ENCODE peak calls at places on chromosomes 5 and 9, in six cellular contexts. One of them, this sample, is unnamed.

GRCh38 chr5:146993876-146994530 is 115.4 kb upstream of the PPP2R2B start:
- DNase-seq in astrocyte of the spinal cord: peak
- DNase-seq in AG09309: no peak
- DNase-seq in endothelial cell: no peak
- DNase-seq in hepatocyte: no peak
- DNase-seq in CD8-positive, alpha-beta T cell: no peak
- DNase-seq in this sample: no peak

GRCh38 chr5:87885727-87886126 is 382.9 kb downstream of the TMEM161B start:
- DNase-seq in astrocyte of the spinal cord: peak
- DNase-seq in AG09309: no peak
- DNase-seq in endothelial cell: no peak
- DNase-seq in hepatocyte: no peak
- DNase-seq in CD8-positive, alpha-beta T cell: no peak
- DNase-seq in this sample: no peak

GRCh38 chr9:130663258-130664171 is 879 bp upstream of the PRDM12 start:
- DNase-seq in astrocyte of the spinal cord: no peak
- DNase-seq in AG09309: no peak
- DNase-seq in endothelial cell: no peak
- DNase-seq in hepatocyte: no peak
- DNase-seq in CD8-positive, alpha-beta T cell: no peak
- DNase-seq in this sample: no peak

GRCh38 chr5:174876-175465 is 16.3 kb upstream of the LRRC14B start:
- DNase-seq in astrocyte of the spinal cord: no peak
- DNase-seq in AG09309: no peak
- DNase-seq in endothelial cell: no peak
- DNase-seq in hepatocyte: no peak
- DNase-seq in CD8-positive, alpha-beta T cell: no peak
- DNase-seq in this sample: no peak

GRCh38 chr9:35603506-35603985 is 1.5 kb upstream of the TESK1 start:
- DNase-seq in astrocyte of the spinal cord: no peak
- DNase-seq in AG09309: peak
- DNase-seq in endothelial cell: no peak
- DNase-seq in hepatocyte: peak
- DNase-seq in CD8-positive, alpha-beta T cell: no peak
- DNase-seq in this sample: no peak

GRCh38 chr5:87246046-87246445 is 21.6 kb upstream of the RASA1 start:
- DNase-seq in astrocyte of the spinal cord: no peak
- DNase-seq in AG09309: no peak
- DNase-seq in endothelial cell: no peak
- DNase-seq in hepatocyte: no peak
- DNase-seq in CD8-positive, alpha-beta T cell: no peak
- DNase-seq in this sample: no peak

GRCh38 chr5:116475232-116475828 is 99.3 kb downstream of the SEMA6A start:
- DNase-seq in astrocyte of the spinal cord: no peak
- DNase-seq in AG09309: no peak
- DNase-seq in endothelial cell: no peak
- DNase-seq in hepatocyte: no peak
- DNase-seq in CD8-positive, alpha-beta T cell: no peak
- DNase-seq in this sample: peak

GRCh38 chr9:130319300-130319699 is 53.7 kb downstream of the HMCN2 start:
- DNase-seq in astrocyte of the spinal cord: no peak
- DNase-seq in AG09309: no peak
- DNase-seq in endothelial cell: no peak
- DNase-seq in hepatocyte: no peak
- DNase-seq in CD8-positive, alpha-beta T cell: no peak
- DNase-seq in this sample: no peak

GRCh38 chr9:109856785-109857184 is 76.8 kb downstream of the PALM2AKAP2 start:
- DNase-seq in astrocyte of the spinal cord: no peak
- DNase-seq in AG09309: no peak
- DNase-seq in endothelial cell: no peak
- DNase-seq in hepatocyte: no peak
- DNase-seq in CD8-positive, alpha-beta T cell: no peak
- DNase-seq in this sample: no peak

GRCh38 chr5:172113036-172113435 is 75.0 kb downstream of the STK10 start:
- DNase-seq in astrocyte of the spinal cord: peak
- DNase-seq in AG09309: no peak
- DNase-seq in endothelial cell: no peak
- DNase-seq in hepatocyte: no peak
- DNase-seq in CD8-positive, alpha-beta T cell: peak
- DNase-seq in this sample: no peak

GRCh38 chr9:130588416-130588815 is 9.0 kb downstream of the FUBP3 start:
- DNase-seq in astrocyte of the spinal cord: no peak
- DNase-seq in AG09309: no peak
- DNase-seq in endothelial cell: no peak
- DNase-seq in hepatocyte: no peak
- DNase-seq in CD8-positive, alpha-beta T cell: no peak
- DNase-seq in this sample: no peak

GRCh38 chr5:83718195-83718825 is 2.3 kb downstream of the HAPLN1 start:
- DNase-seq in astrocyte of the spinal cord: peak
- DNase-seq in AG09309: peak
- DNase-seq in endothelial cell: peak
- DNase-seq in hepatocyte: peak
- DNase-seq in CD8-positive, alpha-beta T cell: no peak
- DNase-seq in this sample: peak

GRCh38 chr9:95508242-95508967 is 8.4 kb downstream of the PTCH1 start:
- DNase-seq in astrocyte of the spinal cord: no peak
- DNase-seq in AG09309: no peak
- DNase-seq in endothelial cell: peak
- DNase-seq in hepatocyte: peak
- DNase-seq in CD8-positive, alpha-beta T cell: no peak
- DNase-seq in this sample: peak

GRCh38 chr5:145680169-145680568 is 155.0 kb downstream of the PRELID2 start:
- DNase-seq in astrocyte of the spinal cord: no peak
- DNase-seq in AG09309: no peak
- DNase-seq in endothelial cell: no peak
- DNase-seq in hepatocyte: no peak
- DNase-seq in CD8-positive, alpha-beta T cell: no peak
- DNase-seq in this sample: no peak

GRCh38 chr5:14659821-14660607 is 4.5 kb upstream of the OTULIN start:
- DNase-seq in astrocyte of the spinal cord: peak
- DNase-seq in AG09309: peak
- DNase-seq in endothelial cell: no peak
- DNase-seq in hepatocyte: no peak
- DNase-seq in CD8-positive, alpha-beta T cell: no peak
- DNase-seq in this sample: no peak

GRCh38 chr5:110478899-110479298 is 247.6 kb downstream of the TMEM232 start:
- DNase-seq in astrocyte of the spinal cord: peak
- DNase-seq in AG09309: peak
- DNase-seq in endothelial cell: no peak
- DNase-seq in hepatocyte: no peak
- DNase-seq in CD8-positive, alpha-beta T cell: no peak
- DNase-seq in this sample: no peak

GRCh38 chr5:80935811-80936385 is 24.3 kb upstream of the RASGRF2 start:
- DNase-seq in astrocyte of the spinal cord: no peak
- DNase-seq in AG09309: no peak
- DNase-seq in endothelial cell: no peak
- DNase-seq in hepatocyte: no peak
- DNase-seq in CD8-positive, alpha-beta T cell: no peak
- DNase-seq in this sample: peak

GRCh38 chr9:70502690-70503089 is 88.2 kb upstream of the KLF9 start:
- DNase-seq in astrocyte of the spinal cord: no peak
- DNase-seq in AG09309: no peak
- DNase-seq in endothelial cell: no peak
- DNase-seq in hepatocyte: no peak
- DNase-seq in CD8-positive, alpha-beta T cell: no peak
- DNase-seq in this sample: no peak

GRCh38 chr5:76221311-76221710 is 138.1 kb downstream of the SV2C start:
- DNase-seq in astrocyte of the spinal cord: no peak
- DNase-seq in AG09309: no peak
- DNase-seq in endothelial cell: no peak
- DNase-seq in hepatocyte: no peak
- DNase-seq in CD8-positive, alpha-beta T cell: no peak
- DNase-seq in this sample: no peak

GRCh38 chr9:22395585-22396205 is 50.9 kb upstream of the DMRTA1 start:
- DNase-seq in astrocyte of the spinal cord: peak
- DNase-seq in AG09309: no peak
- DNase-seq in endothelial cell: no peak
- DNase-seq in hepatocyte: no peak
- DNase-seq in CD8-positive, alpha-beta T cell: no peak
- DNase-seq in this sample: no peak

GRCh38 chr9:135332979-135333748 is 146.4 kb upstream of the PPP1R26 start:
- DNase-seq in astrocyte of the spinal cord: no peak
- DNase-seq in AG09309: no peak
- DNase-seq in endothelial cell: no peak
- DNase-seq in hepatocyte: no peak
- DNase-seq in CD8-positive, alpha-beta T cell: no peak
- DNase-seq in this sample: no peak

GRCh38 chr5:172736524-172737135 is 34.4 kb downstream of the DUSP1 start:
- DNase-seq in astrocyte of the spinal cord: no peak
- DNase-seq in AG09309: no peak
- DNase-seq in endothelial cell: no peak
- DNase-seq in hepatocyte: no peak
- DNase-seq in CD8-positive, alpha-beta T cell: no peak
- DNase-seq in this sample: no peak

GRCh38 chr9:114384836-114385411 is 2.9 kb downstream of the AKNA start:
- DNase-seq in astrocyte of the spinal cord: no peak
- DNase-seq in AG09309: no peak
- DNase-seq in endothelial cell: no peak
- DNase-seq in hepatocyte: no peak
- DNase-seq in CD8-positive, alpha-beta T cell: no peak
- DNase-seq in this sample: no peak

GRCh38 chr5:148909766-148910165 is 83.4 kb downstream of the ADRB2 start:
- DNase-seq in astrocyte of the spinal cord: no peak
- DNase-seq in AG09309: no peak
- DNase-seq in endothelial cell: no peak
- DNase-seq in hepatocyte: no peak
- DNase-seq in CD8-positive, alpha-beta T cell: no peak
- DNase-seq in this sample: no peak

GRCh38 chr5:62149894-62150293 is 156.1 kb upstream of the KIF2A start:
- DNase-seq in astrocyte of the spinal cord: no peak
- DNase-seq in AG09309: no peak
- DNase-seq in endothelial cell: no peak
- DNase-seq in hepatocyte: no peak
- DNase-seq in CD8-positive, alpha-beta T cell: no peak
- DNase-seq in this sample: no peak

GRCh38 chr5:156481741-156482140 is 154.8 kb downstream of the SGCD start:
- DNase-seq in astrocyte of the spinal cord: peak
- DNase-seq in AG09309: no peak
- DNase-seq in endothelial cell: no peak
- DNase-seq in hepatocyte: no peak
- DNase-seq in CD8-positive, alpha-beta T cell: no peak
- DNase-seq in this sample: no peak

GRCh38 chr5:156479864-156480263 is 152.9 kb downstream of the SGCD start:
- DNase-seq in astrocyte of the spinal cord: peak
- DNase-seq in AG09309: peak
- DNase-seq in endothelial cell: no peak
- DNase-seq in hepatocyte: no peak
- DNase-seq in CD8-positive, alpha-beta T cell: no peak
- DNase-seq in this sample: no peak

GRCh38 chr5:156486394-156487238 is 159.7 kb downstream of the SGCD start:
- DNase-seq in astrocyte of the spinal cord: no peak
- DNase-seq in AG09309: no peak
- DNase-seq in endothelial cell: no peak
- DNase-seq in hepatocyte: no peak
- DNase-seq in CD8-positive, alpha-beta T cell: no peak
- DNase-seq in this sample: no peak

GRCh38 chr5:156477196-156477595 is 150.2 kb downstream of the SGCD start:
- DNase-seq in astrocyte of the spinal cord: no peak
- DNase-seq in AG09309: no peak
- DNase-seq in endothelial cell: no peak
- DNase-seq in hepatocyte: no peak
- DNase-seq in CD8-positive, alpha-beta T cell: no peak
- DNase-seq in this sample: no peak

DNA sequence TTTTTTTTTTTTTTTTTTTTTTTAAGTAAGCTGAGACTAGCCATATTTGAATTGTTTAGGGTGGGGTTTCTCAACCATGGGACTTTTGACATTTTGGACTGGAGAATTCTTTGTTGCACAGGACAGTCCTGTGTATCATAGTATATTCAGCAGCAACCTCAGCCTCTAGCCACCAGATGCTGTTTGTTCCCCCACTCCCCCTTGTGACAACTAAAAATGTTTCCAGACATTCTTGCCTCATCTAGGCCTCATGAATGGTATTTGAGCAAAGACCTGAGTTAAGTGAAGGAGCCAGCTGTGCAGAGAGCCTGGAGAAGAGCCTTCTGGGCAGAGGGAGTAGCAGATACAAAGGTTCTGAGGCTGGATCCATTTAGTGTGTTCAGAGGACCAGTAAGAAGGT is 155.9 kb downstream of the SGCD start:
- DNase-seq in astrocyte of the spinal cord: no peak
- DNase-seq in AG09309: no peak
- DNase-seq in endothelial cell: no peak
- DNase-seq in hepatocyte: no peak
- DNase-seq in CD8-positive, alpha-beta T cell: no peak
- DNase-seq in this sample: no peak
- TF ChIP-seq CTCF in astrocyte of the spinal cord: no peak
- TF ChIP-seq CTCF in AG09309: no peak
- TF ChIP-seq CTCF in endothelial cell: no peak
- TF ChIP-seq CTCF in hepatocyte: no peak
- TF ChIP-seq CTCF in CD8-positive, alpha-beta T cell: no peak
- TF ChIP-seq CTCF in this sample: no peak

GRCh38 chr5:56838409-56839039 is 23.2 kb downstream of the MAP3K1 start:
- DNase-seq in astrocyte of the spinal cord: peak
- DNase-seq in AG09309: peak
- DNase-seq in endothelial cell: no peak
- DNase-seq in hepatocyte: peak
- DNase-seq in CD8-positive, alpha-beta T cell: no peak
- DNase-seq in this sample: peak
- TF ChIP-seq CTCF in astrocyte of the spinal cord: peak
- TF ChIP-seq CTCF in AG09309: peak
- TF ChIP-seq CTCF in endothelial cell: no peak
- TF ChIP-seq CTCF in hepatocyte: peak
- TF ChIP-seq CTCF in CD8-positive, alpha-beta T cell: peak
- TF ChIP-seq CTCF in this sample: peak

DNA sequence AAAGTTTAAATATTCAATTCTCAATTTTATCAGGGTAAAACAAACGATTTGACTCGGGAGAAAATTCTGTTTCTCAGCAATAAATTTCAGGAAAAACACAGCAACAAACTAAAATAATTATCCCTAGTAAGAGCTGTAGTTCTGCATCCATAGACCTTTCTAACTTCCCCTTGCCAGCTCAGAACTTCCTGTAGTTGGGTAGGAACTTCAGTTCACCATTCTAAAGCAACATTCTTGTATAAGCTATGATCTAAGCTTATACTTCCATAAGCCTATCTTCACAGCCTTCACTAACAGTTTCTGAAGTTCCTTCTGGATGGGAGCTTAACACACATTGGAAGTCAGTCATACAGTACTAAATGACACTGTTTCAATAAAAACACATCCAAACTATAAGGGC is 96.6 kb downstream of the UBAP2 start:
- DNase-seq in astrocyte of the spinal cord: no peak
- DNase-seq in AG09309: no peak
- DNase-seq in endothelial cell: no peak
- DNase-seq in hepatocyte: no peak
- DNase-seq in CD8-positive, alpha-beta T cell: no peak
- DNase-seq in this sample: no peak
- TF ChIP-seq CTCF in astrocyte of the spinal cord: no peak
- TF ChIP-seq CTCF in AG09309: no peak
- TF ChIP-seq CTCF in endothelial cell: no peak
- TF ChIP-seq CTCF in hepatocyte: no peak
- TF ChIP-seq CTCF in CD8-positive, alpha-beta T cell: no peak
- TF ChIP-seq CTCF in this sample: no peak

DNA sequence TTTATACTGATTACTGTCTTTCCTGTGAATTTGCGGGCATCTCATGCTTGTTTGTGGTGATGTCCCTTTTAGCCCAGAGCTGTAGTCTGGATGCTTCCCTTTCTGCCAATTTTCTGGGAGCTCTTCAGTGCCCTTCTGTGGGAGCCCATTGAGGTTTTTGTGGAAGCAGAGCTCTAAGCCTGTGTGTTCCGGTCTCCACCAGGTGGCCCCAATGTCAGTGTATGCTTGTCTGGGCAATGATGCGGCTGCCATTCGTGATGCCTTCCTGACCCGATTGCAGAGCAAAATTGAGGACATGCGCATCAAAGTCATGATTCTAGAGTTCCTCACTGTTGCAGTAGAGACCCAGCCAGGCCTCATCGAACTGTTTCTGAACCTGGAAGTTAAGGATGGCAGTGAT is 35.1 kb downstream of the SH3GLB2 start:
- DNase-seq in astrocyte of the spinal cord: no peak
- DNase-seq in AG09309: no peak
- DNase-seq in endothelial cell: no peak
- DNase-seq in hepatocyte: no peak
- DNase-seq in CD8-positive, alpha-beta T cell: no peak
- DNase-seq in this sample: no peak
- TF ChIP-seq CTCF in astrocyte of the spinal cord: peak
- TF ChIP-seq CTCF in AG09309: peak
- TF ChIP-seq CTCF in endothelial cell: no peak
- TF ChIP-seq CTCF in hepatocyte: peak
- TF ChIP-seq CTCF in CD8-positive, alpha-beta T cell: no peak
- TF ChIP-seq CTCF in this sample: peak

This sample was measured in GM10248.